ENCODE peak calls at places on chromosomes 13 and 19, in ten cellular contexts. M, K, Y, V, P, N, D, Q, J and U are unnamed samples.

GRCh38 chr13:75724742-75725504 is 88.8 kb downstream of the LMO7 start:
- DNase-seq in P (no peak), J (no peak), M (no peak), D (no peak), V (no peak), K (no peak), Q (no peak), Y (no peak), N (no peak), U (no peak)

GRCh38 chr19:55070755-55071502 is 4.7 kb upstream of the EPS8L1 start:
- DNase-seq in P (no peak), D (peak), V (peak), M (no peak), Q (no peak), K (no peak), Y (peak), J (peak), N (no peak), U (no peak)

GRCh38 chr13:27355894-27356293 is 68.5 kb upstream of the GTF3A start:
- DNase-seq in D (no peak), N (no peak), Q (no peak), Y (no peak), J (no peak), M (no peak), K (no peak), P (no peak), V (no peak), U (no peak)

GRCh38 chr13:31022491-31022890 is 90.0 kb downstream of the TEX26 start:
- DNase-seq in M (no peak), K (no peak), P (no peak), D (no peak), Q (no peak), N (no peak), J (no peak), V (no peak), Y (no peak), U (no peak)

GRCh38 chr13:41588899-41589298 is 131.5 kb downstream of the RGCC start:
- DNase-seq in Y (peak), V (peak), J (peak), P (no peak), D (no peak), K (no peak), N (no peak), Q (no peak), M (peak), U (no peak)

GRCh38 chr13:100436099-100436498 is 152.5 kb downstream of the GGACT start:
- DNase-seq in P (no peak), Y (no peak), J (no peak), M (peak), Q (no peak), K (no peak), D (no peak), V (no peak), N (no peak), U (no peak)

GRCh38 chr19:461664-462551 is 1.1 kb upstream of the SHC2 start:
- DNase-seq in D (peak), M (no peak), P (peak), K (no peak), J (no peak), V (no peak), N (no peak), Y (no peak), Q (peak), U (no peak)

GRCh38 chr19:10828981-10829821 is 6.8 kb downstream of the TMED1 start:
- DNase-seq in D (no peak), J (no peak), Q (no peak), M (no peak), Y (no peak), K (no peak), P (no peak), N (no peak), V (no peak), U (no peak)

GRCh38 chr19:662207-662961 is 630 bp downstream of the RNF126 start:
- DNase-seq in P (no peak), Q (peak), D (peak), M (peak), Y (peak), N (peak), V (peak), K (peak), J (peak), U (no peak)

GRCh38 chr19:22335716-22336115 is 49.5 kb downstream of the ZNF729 start:
- DNase-seq in K (no peak), Q (no peak), Y (no peak), P (no peak), V (no peak), J (no peak), D (no peak), M (no peak), N (no peak), U (no peak)

GRCh38 chr13:114015608-114016295 is 41.9 kb upstream of the C13orf46 start:
- DNase-seq in Q (no peak), Y (peak), K (no peak), P (no peak), M (no peak), N (no peak), D (no peak), V (no peak), J (peak), U (no peak)

GRCh38 chr19:14383556-14383897 is 2.3 kb downstream of the ADGRE5 start:
- DNase-seq in V (peak), Q (no peak), P (no peak), N (no peak), K (no peak), J (peak), Y (no peak), D (no peak), M (peak), U (no peak)

GRCh38 chr13:47933688-47934011 is 67.4 kb downstream of the SUCLA2 start:
- DNase-seq in K (no peak), V (no peak), Y (peak), P (no peak), D (no peak), Q (peak), M (no peak), J (no peak), N (no peak), U (no peak)

GRCh38 chr13:110403315-110403714 is 96.2 kb downstream of the COL4A2 start:
- DNase-seq in Q (no peak), N (no peak), D (no peak), P (no peak), J (peak), K (no peak), Y (peak), M (no peak), V (no peak), U (no peak)

GRCh38 chr13:43848250-43848649 is 31.3 kb downstream of the CCDC122 start:
- DNase-seq in N (no peak), D (no peak), V (peak), M (no peak), Y (peak), J (peak), K (no peak), P (no peak), Q (no peak), U (no peak)

GRCh38 chr19:56993851-56994250 is 125.9 kb upstream of the USP29 start:
- DNase-seq in D (no peak), J (no peak), Q (no peak), K (no peak), P (no peak), Y (no peak), M (no peak), N (no peak), V (no peak), U (no peak)

GRCh38 chr19:17576758-17577532 is 21.5 kb downstream of the COLGALT1 start:
- DNase-seq in Y (no peak), Q (no peak), K (no peak), D (peak), V (peak), M (peak), P (peak), J (peak), N (no peak), U (no peak)